ENCODE peak calls at places on chromosomes 2 and 18, in six cellular contexts. L, J, N, G, Q and X are unnamed samples.

GRCh38 chr2:205914736-205915510 is 171.1 kb downstream of the INO80D start:
- DNase-seq in L (no peak), N (no peak), G (peak; percentile 5), J (no peak), Q (no peak), X (no peak)

GRCh38 chr18:11147371-11147860 is 2.0 kb downstream of the PIEZO2 start:
- DNase-seq in G (no peak), L (no peak), Q (no peak), N (no peak), J (no peak), X (no peak)

GRCh38 chr18:36692331-36692730 is 136.5 kb downstream of the TPGS2 start:
- DNase-seq in N (no peak), Q (no peak), L (no peak), G (peak; percentile 93), J (no peak), X (no peak)

GRCh38 chr18:76619342-76620315 is 124.6 kb upstream of the ZNF516 start:
- DNase-seq in N (no peak), L (no peak), Q (no peak), J (peak; percentile 90), G (peak; percentile 58), X (no peak)

GRCh38 chr2:233446121-233446520 is 91.8 kb downstream of the DGKD start:
- DNase-seq in Q (no peak), G (no peak), L (no peak), N (no peak), J (no peak), X (no peak)

GRCh38 chr18:45783097-45784075 is 42.1 kb upstream of the SIGLEC15 start:
- DNase-seq in N (no peak), Q (no peak), L (no peak), G (peak; percentile 78), J (no peak), X (peak; percentile 3)

GRCh38 chr2:206086683-206087350 is 843 bp upstream of the INO80D start:
- DNase-seq in G (no peak), Q (no peak), L (no peak), J (peak; percentile 23), N (no peak), X (no peak)

GRCh38 chr2:149180226-149180875 is 141.9 kb downstream of the LYPD6B start:
- DNase-seq in G (no peak), L (no peak), J (no peak), Q (no peak), N (no peak), X (no peak)